ENCODE peak calls at places on chromosome 15, in four cellular contexts. D is mammary epithelial cell, G is psoas muscle, X is tibial artery. E is an unnamed sample. For H3K4me1 and H3K27me3, the result is how much of the 10 kb centered on the place peaks cover.

GRCh38 chr15:40928351-40928974 is 677 bp upstream of the DLL4 start:
- DNase-seq in D (peak), G (no peak), X (no peak), E (no peak)

GRCh38 chr15:35087759-35088158 is 2.7 kb upstream of the NANOGP8 start:
- DNase-seq in D (peak), G (no peak), X (no peak), E (no peak)

GRCh38 chr15:62940755-62941361 is 101.7 kb upstream of the TPM1 start:
- DNase-seq in D (peak), G (peak), X (peak), E (peak)

GRCh38 chr15:41557673-41558399 is 1.2 kb upstream of the TYRO3 start:
- DNase-seq in D (peak), G (peak), X (no peak), E (peak)

GRCh38 chr15:75836953-75837321 is 6.3 kb upstream of the UBE2Q2 start:
- DNase-seq in D (peak), G (peak), X (no peak), E (no peak)

GRCh38 chr15:92463826-92464225 is 70.1 kb downstream of the ST8SIA2 start:
- DNase-seq in D (no peak), G (no peak), X (no peak), E (no peak)

GRCh38 chr15:70061696-70062270 is 35.9 kb downstream of the TLE3 start:
- DNase-seq in D (no peak), G (no peak), X (peak), E (no peak)

GRCh38 chr15:36527512-36528162 is 51.8 kb upstream of the CDIN1 start:
- DNase-seq in D (no peak), G (no peak), X (no peak), E (no peak)

GRCh38 chr15:89442671-89443307 is 53.6 kb downstream of the RHCG start:
- DNase-seq in D (no peak), G (no peak), X (no peak), E (no peak)

GRCh38 chr15:24943361-24943760 is 11.4 kb upstream of the SNRPN start:
- DNase-seq in D (no peak), G (no peak), X (no peak), E (no peak)

DNA sequence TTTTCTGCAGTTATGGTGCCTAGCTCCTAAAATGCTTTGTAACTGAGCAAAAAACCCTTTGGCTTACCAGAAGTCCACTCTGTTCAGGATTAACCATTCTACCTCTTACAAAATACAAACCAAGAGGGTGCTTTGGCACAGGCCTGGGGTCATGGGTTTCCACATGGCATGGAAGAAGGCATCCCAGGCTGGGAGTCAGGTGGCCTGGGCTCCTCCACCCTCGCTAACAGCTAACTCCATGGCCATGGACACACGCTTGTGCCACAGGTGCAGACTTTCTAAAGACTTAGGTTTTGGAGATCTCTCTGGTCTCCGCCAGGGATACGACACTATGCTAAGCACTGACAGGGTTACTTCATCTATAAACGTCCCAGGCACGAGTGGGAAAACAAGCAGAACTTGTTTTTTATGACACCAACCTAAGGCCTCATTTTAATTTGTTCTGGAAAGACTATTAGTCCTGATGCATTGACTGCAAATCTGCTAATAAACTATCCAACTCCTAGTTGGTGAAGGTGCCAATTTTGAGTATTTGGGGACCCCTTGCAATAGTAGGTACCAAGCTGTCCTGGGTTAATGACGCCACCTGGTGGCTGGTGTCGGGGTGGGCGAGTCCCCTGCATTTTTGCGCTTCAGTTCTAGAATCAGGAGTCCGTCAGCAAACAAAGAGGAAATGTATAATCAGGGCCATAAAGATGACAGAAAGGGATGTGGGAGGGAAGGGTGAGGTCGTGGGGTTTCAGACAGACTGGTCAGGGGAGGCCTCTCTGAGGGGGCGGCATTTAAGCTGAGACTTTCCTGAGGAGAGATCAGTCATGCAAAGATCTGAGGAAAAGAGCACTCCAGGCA is 10.3 kb upstream of the ALDH1A3 start:
- DNase-seq in D (no peak), G (no peak), X (no peak), E (no peak)
- TF ChIP-seq CTCF in D (peak), G (no peak), X (no peak), E (no peak)

GRCh38 chr15:28902856-28903255 is 17.1 kb downstream of the APBA2 start:
- DNase-seq in D (no peak), G (no peak), X (peak), E (no peak)

GRCh38 chr15:28900892-28901586 is 15.3 kb downstream of the APBA2 start:
- DNase-seq in D (no peak), G (no peak), X (peak), E (no peak)

GRCh38 chr15:28900041-28900891 is 14.5 kb downstream of the APBA2 start:
- DNase-seq in D (no peak), G (no peak), X (peak), E (no peak)

GRCh38 chr15:28901987-28902745 is 16.4 kb downstream of the APBA2 start:
- DNase-seq in D (no peak), G (no peak), X (peak), E (no peak)

GRCh38 chr15:28901587-28901980 is 15.8 kb downstream of the APBA2 start:
- DNase-seq in D (no peak), G (no peak), X (peak), E (no peak)
- H3K4me1 ChIP-seq in D (under half), G (under half), X (under half), E (under half)

GRCh38 chr15:58064119-58065010 is 1.1 kb downstream of the ALDH1A2 start:
- DNase-seq in D (no peak), G (no peak), X (no peak), E (no peak)
- H3K27me3 ChIP-seq in D (under half), G (under half), X (under half), E (half or more)

GRCh38 chr15:101773496-101774100 is 29.7 kb upstream of the OR4F6 start:
- DNase-seq in D (no peak), G (no peak), X (no peak), E (no peak)

GRCh38 chr15:101772921-101773320 is 30.4 kb upstream of the OR4F6 start:
- DNase-seq in D (no peak), G (no peak), X (no peak), E (no peak)

GRCh38 chr15:101775136-101775535 is 28.2 kb upstream of the OR4F6 start:
- DNase-seq in D (no peak), G (no peak), X (no peak), E (no peak)
- TF ChIP-seq CTCF in D (no peak), G (no peak), X (no peak), E (no peak)

GRCh38 chr15:74788042-74788715 is 6.3 kb downstream of the CSK start:
- DNase-seq in D (no peak), G (no peak), X (no peak), E (no peak)

GRCh38 chr15:74787251-74788041 is 5.6 kb downstream of the CSK start:
- DNase-seq in D (peak), G (peak), X (peak), E (no peak)

GRCh38 chr15:74784854-74785715 is 3.2 kb downstream of the CSK start:
- DNase-seq in D (no peak), G (no peak), X (no peak), E (no peak)

GRCh38 chr15:74785716-74786032 is 3.8 kb downstream of the CSK start:
- DNase-seq in D (no peak), G (no peak), X (no peak), E (no peak)

DNA sequence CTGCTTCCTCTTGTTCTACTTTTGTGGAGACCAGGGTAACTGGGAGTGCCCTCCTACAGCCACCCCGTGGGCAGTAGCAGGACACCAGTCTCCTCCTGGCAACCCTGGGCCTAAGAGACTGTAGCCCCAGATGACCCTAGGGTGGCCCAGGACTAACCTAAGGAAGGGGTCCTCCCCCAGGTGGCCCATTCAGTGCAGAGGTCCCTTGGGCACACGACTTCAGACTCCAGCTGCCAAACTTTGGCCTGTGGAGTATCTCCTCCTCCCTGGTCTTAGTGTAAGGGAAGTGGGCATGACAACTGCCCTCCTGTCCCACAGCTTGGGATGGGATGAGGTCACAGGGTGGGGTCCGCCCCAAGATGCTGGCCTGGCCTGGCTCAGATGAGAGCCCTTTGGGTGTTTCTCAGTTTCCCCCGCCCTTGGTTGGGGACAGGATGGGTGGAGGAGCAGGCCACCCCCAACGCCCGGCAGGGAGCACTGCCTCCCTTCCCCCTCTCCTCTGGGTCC is 4.8 kb downstream of the CSK start:
- DNase-seq in D (no peak), G (no peak), X (no peak), E (peak)
- H3K4me1 ChIP-seq in D (half or more), G (half or more), X (half or more), E (half or more)

GRCh38 chr15:73840771-73841170 is 32.6 kb upstream of the TBC1D21 start:
- DNase-seq in D (no peak), G (no peak), X (no peak), E (no peak)

GRCh38 chr15:73843787-73844186 is 29.6 kb upstream of the TBC1D21 start:
- DNase-seq in D (no peak), G (no peak), X (no peak), E (no peak)

GRCh38 chr15:73841756-73842590 is 31.4 kb upstream of the TBC1D21 start:
- DNase-seq in D (no peak), G (no peak), X (no peak), E (no peak)

GRCh38 chr15:73839699-73840098 is 33.7 kb upstream of the TBC1D21 start:
- DNase-seq in D (no peak), G (no peak), X (no peak), E (no peak)

DNA sequence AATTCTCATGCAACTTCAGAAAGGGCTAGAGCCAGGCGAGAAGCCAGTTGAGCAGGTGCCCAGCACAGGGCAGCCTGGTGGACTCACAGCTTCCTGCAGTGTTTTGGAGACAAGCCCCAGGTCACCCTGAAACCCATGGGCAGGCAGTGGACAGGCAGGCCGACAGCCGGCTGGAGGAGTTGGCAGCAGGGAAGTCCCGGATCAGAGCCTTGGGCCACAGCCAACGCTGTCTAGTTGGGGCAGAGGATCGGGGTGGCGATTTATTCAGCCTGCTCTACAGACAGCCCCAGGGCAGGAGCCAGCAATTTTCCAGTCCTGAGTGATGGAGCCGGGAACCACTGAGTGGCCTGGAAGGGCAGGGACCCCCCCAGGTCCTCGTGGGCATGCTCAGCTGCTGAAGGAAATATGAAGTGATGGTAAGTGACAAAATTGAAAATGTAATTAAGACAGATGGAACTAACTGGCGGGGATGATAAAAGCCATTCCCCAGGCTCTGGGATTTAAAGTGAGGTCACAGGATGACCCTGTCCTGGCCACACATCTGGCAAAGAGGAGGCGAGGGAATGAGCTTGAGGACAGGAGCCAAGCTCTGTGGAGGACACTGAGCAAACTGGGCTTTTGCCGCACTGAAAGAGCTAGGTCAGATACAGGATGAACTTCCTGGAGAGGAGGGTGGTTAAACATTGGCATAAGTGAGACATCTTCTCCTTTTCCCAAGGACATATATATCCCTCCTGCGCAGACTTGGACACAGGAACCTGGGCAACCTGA is 34.4 kb upstream of the TBC1D21 start:
- DNase-seq in D (no peak), G (peak), X (peak), E (peak)
- H3K27me3 ChIP-seq in D (under half), G (under half), X (under half), E (under half)

DNA sequence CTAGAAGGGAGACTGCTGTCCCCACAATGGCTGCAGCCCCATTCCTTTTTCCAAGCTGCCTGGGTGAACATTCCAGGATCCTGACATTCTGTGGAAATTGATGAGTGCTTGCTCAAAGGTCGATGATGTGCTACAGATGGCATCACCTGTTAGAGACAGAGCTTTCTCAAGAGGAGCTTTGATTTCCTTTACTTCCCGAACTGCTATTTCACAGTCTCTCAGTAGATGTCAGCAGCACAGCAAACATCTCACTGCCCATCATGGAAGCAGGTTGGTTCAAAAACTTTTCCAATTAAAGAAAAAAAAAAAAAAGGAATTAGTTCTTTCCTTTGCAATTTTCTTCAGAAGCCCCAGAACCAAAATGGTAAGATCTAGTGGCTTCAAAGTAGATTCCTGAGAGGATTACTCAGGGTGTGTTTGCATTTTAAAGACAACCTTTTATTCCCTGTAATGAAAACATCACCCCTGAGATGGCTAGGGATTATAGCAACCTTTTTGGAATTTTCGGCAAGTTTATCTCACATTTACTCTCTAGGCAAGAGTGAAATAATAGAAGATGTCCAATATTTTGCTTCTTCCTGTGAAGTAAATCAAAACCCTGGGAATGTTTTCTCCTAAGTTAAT is 44.8 kb downstream of the POLR2M start:
- DNase-seq in D (peak), G (no peak), X (no peak), E (no peak)
- TF ChIP-seq CTCF in D (peak), G (peak), X (peak), E (peak)